ENCODE peak calls at places on chromosomes 12 and 14, in six cellular contexts. One of them, this sample, is unnamed.

GRCh38 chr14:66117600-66117999 is 368.6 kb upstream of the CCDC196 start:
- DNase-seq in psoas muscle: no peak
- DNase-seq in IMR-90: peak; percentile 33
- DNase-seq in neural progenitor cell: no peak
- DNase-seq in NB4: no peak
- DNase-seq in astrocyte: peak; percentile 75
- DNase-seq in this sample: peak; percentile 13

GRCh38 chr12:130335517-130336392 is 1.9 kb upstream of the PIWIL1 start:
- DNase-seq in psoas muscle: no peak
- DNase-seq in neural progenitor cell: peak; percentile 79
- DNase-seq in NB4: peak; percentile 71
- DNase-seq in IMR-90: peak; percentile 34
- DNase-seq in astrocyte: peak; percentile 8
- DNase-seq in this sample: peak; percentile 3

GRCh38 chr12:123223241-123223668 is 9.7 kb downstream of the MPHOSPH9 start:
- DNase-seq in IMR-90: no peak
- DNase-seq in neural progenitor cell: no peak
- DNase-seq in astrocyte: no peak
- DNase-seq in psoas muscle: no peak
- DNase-seq in NB4: no peak
- DNase-seq in this sample: no peak

GRCh38 chr14:63273717-63274673 is 44.7 kb downstream of the GPHB5 start:
- DNase-seq in NB4: no peak
- DNase-seq in IMR-90: no peak
- DNase-seq in psoas muscle: peak; percentile 58
- DNase-seq in astrocyte: no peak
- DNase-seq in neural progenitor cell: no peak
- DNase-seq in this sample: no peak

GRCh38 chr12:124655317-124656213 is 88.2 kb upstream of the NCOR2 start:
- DNase-seq in neural progenitor cell: peak; percentile 44
- DNase-seq in IMR-90: peak; percentile 93
- DNase-seq in psoas muscle: peak; percentile 87
- DNase-seq in NB4: peak; percentile 94
- DNase-seq in astrocyte: peak; percentile 95
- DNase-seq in this sample: no peak

GRCh38 chr12:4178424-4179184 is 95.0 kb upstream of the CCND2 start:
- DNase-seq in NB4: no peak
- DNase-seq in astrocyte: no peak
- DNase-seq in psoas muscle: no peak
- DNase-seq in IMR-90: no peak
- DNase-seq in neural progenitor cell: no peak
- DNase-seq in this sample: no peak

GRCh38 chr14:105526781-105527380 is 498 bp downstream of the TMEM121 start:
- DNase-seq in psoas muscle: peak; percentile 54
- DNase-seq in neural progenitor cell: peak; percentile 22
- DNase-seq in astrocyte: no peak
- DNase-seq in NB4: no peak
- DNase-seq in IMR-90: no peak
- DNase-seq in this sample: no peak

GRCh38 chr12:45231515-45232145 is 15.7 kb downstream of the ANO6 start:
- DNase-seq in NB4: no peak
- DNase-seq in neural progenitor cell: no peak
- DNase-seq in psoas muscle: no peak
- DNase-seq in astrocyte: peak; percentile 88
- DNase-seq in IMR-90: peak; percentile 85
- DNase-seq in this sample: peak; percentile 72

GRCh38 chr12:2858944-2859352 is 2.1 kb upstream of the TEX52 start:
- DNase-seq in astrocyte: no peak
- DNase-seq in psoas muscle: no peak
- DNase-seq in neural progenitor cell: no peak
- DNase-seq in IMR-90: no peak
- DNase-seq in NB4: no peak
- DNase-seq in this sample: no peak

GRCh38 chr12:100216337-100216736 is 15.7 kb downstream of the ACTR6 start:
- DNase-seq in psoas muscle: no peak
- DNase-seq in NB4: no peak
- DNase-seq in IMR-90: no peak
- DNase-seq in neural progenitor cell: no peak
- DNase-seq in astrocyte: no peak
- DNase-seq in this sample: no peak

GRCh38 chr12:44154128-44154527 is 318.2 kb downstream of the TMEM117 start:
- DNase-seq in psoas muscle: no peak
- DNase-seq in astrocyte: no peak
- DNase-seq in neural progenitor cell: no peak
- DNase-seq in NB4: no peak
- DNase-seq in IMR-90: peak; percentile 62
- DNase-seq in this sample: peak; percentile 14
- H3K4me3 ChIP-seq in psoas muscle: peak overlapping the region; percentile 41
- H3K4me3 ChIP-seq in astrocyte: no peak overlapping the region
- H3K4me3 ChIP-seq in neural progenitor cell: no peak overlapping the region
- H3K4me3 ChIP-seq in NB4: no peak overlapping the region
- H3K4me3 ChIP-seq in IMR-90: peak overlapping the region; percentile 33
- H3K4me3 ChIP-seq in this sample: peak overlapping the region; percentile 13

GRCh38 chr12:29024117-29024516 is 125.0 kb upstream of the FAR2 start:
- DNase-seq in NB4: no peak
- DNase-seq in psoas muscle: no peak
- DNase-seq in neural progenitor cell: no peak
- DNase-seq in astrocyte: no peak
- DNase-seq in IMR-90: no peak
- DNase-seq in this sample: no peak
- TF ChIP-seq CTCF in NB4: peak; percentile 37
- TF ChIP-seq CTCF in psoas muscle: no peak
- TF ChIP-seq CTCF in neural progenitor cell: peak; percentile 35
- TF ChIP-seq CTCF in astrocyte: peak; percentile 13
- TF ChIP-seq CTCF in IMR-90: peak; percentile 10
- TF ChIP-seq CTCF in this sample: no peak

GRCh38 chr14:45133683-45134050 is 614 bp downstream of the FKBP3 start:
- DNase-seq in neural progenitor cell: no peak
- DNase-seq in psoas muscle: no peak
- DNase-seq in IMR-90: no peak
- DNase-seq in astrocyte: no peak
- DNase-seq in NB4: no peak
- DNase-seq in this sample: no peak

GRCh38 chr14:45140661-45141187 is 5.0 kb downstream of the FANCM start:
- DNase-seq in neural progenitor cell: no peak
- DNase-seq in astrocyte: no peak
- DNase-seq in IMR-90: no peak
- DNase-seq in NB4: no peak
- DNase-seq in psoas muscle: no peak
- DNase-seq in this sample: no peak

GRCh38 chr14:45135659-45136314 is at the start of gene FANCM:
- DNase-seq in NB4: peak; percentile 98
- DNase-seq in astrocyte: peak; percentile 96
- DNase-seq in neural progenitor cell: peak; percentile 97
- DNase-seq in psoas muscle: peak; percentile 91
- DNase-seq in IMR-90: peak; percentile 98
- DNase-seq in this sample: peak; percentile 94

GRCh38 chr14:45134051-45134958 is at the start of gene FKBP3:
- DNase-seq in astrocyte: peak; percentile 97
- DNase-seq in neural progenitor cell: peak; percentile 100
- DNase-seq in IMR-90: peak; percentile 99
- DNase-seq in NB4: peak; percentile 98
- DNase-seq in psoas muscle: peak; percentile 97
- DNase-seq in this sample: peak; percentile 96

DNA sequence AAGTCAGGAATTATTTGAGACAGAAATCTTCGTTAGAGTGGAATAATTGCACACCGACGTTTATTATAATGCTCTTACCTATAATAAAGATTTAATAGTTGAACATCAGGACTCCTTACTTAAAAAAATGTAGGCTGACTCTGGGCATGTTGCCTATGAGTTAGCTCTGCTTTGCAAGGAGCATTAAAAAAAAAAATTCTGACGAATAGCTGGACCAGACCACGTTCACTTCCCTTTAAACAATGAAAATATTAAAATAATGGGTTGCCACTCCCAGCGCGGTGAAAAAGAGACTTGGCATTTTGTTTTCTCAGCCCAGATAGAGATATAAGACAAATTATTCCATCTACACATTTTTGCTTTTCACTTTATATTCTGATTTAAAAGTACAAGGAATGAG is 549 bp upstream of the FANCM start:
- DNase-seq in astrocyte: peak; percentile 44
- DNase-seq in IMR-90: peak; percentile 43
- DNase-seq in neural progenitor cell: peak; percentile 10
- DNase-seq in NB4: peak; percentile 18
- DNase-seq in psoas muscle: no peak
- DNase-seq in this sample: no peak
- H3K4me3 ChIP-seq in astrocyte: peak overlapping the region; percentile 99
- H3K4me3 ChIP-seq in IMR-90: peak overlapping the region; percentile 82
- H3K4me3 ChIP-seq in neural progenitor cell: peak overlapping the region; percentile 94
- H3K4me3 ChIP-seq in NB4: peak overlapping the region; percentile 96
- H3K4me3 ChIP-seq in psoas muscle: peak overlapping the region; percentile 86
- H3K4me3 ChIP-seq in this sample: peak overlapping the region; percentile 94

GRCh38 chr12:84912191-84913142 is at the start of gene SLC6A15:
- DNase-seq in NB4: no peak
- DNase-seq in neural progenitor cell: peak; percentile 90
- DNase-seq in psoas muscle: peak; percentile 53
- DNase-seq in IMR-90: peak; percentile 46
- DNase-seq in astrocyte: peak; percentile 55
- DNase-seq in this sample: no peak
- TF ChIP-seq CTCF in NB4: no peak
- TF ChIP-seq CTCF in neural progenitor cell: peak; percentile 57
- TF ChIP-seq CTCF in psoas muscle: no peak
- TF ChIP-seq CTCF in IMR-90: peak; percentile 31
- TF ChIP-seq CTCF in astrocyte: peak; percentile 7
- TF ChIP-seq CTCF in this sample: peak; percentile 33

GRCh38 chr14:93329965-93330608 is 2.7 kb downstream of the BTBD7 start:
- DNase-seq in psoas muscle: no peak
- DNase-seq in neural progenitor cell: no peak
- DNase-seq in astrocyte: no peak
- DNase-seq in NB4: no peak
- DNase-seq in IMR-90: no peak
- DNase-seq in this sample: no peak
- H3K4me3 ChIP-seq in psoas muscle: peak overlapping the region; percentile 95
- H3K4me3 ChIP-seq in neural progenitor cell: peak overlapping the region; percentile 89
- H3K4me3 ChIP-seq in astrocyte: no peak overlapping the region
- H3K4me3 ChIP-seq in NB4: peak overlapping the region; percentile 97
- H3K4me3 ChIP-seq in IMR-90: no peak overlapping the region
- H3K4me3 ChIP-seq in this sample: no peak overlapping the region

DNA sequence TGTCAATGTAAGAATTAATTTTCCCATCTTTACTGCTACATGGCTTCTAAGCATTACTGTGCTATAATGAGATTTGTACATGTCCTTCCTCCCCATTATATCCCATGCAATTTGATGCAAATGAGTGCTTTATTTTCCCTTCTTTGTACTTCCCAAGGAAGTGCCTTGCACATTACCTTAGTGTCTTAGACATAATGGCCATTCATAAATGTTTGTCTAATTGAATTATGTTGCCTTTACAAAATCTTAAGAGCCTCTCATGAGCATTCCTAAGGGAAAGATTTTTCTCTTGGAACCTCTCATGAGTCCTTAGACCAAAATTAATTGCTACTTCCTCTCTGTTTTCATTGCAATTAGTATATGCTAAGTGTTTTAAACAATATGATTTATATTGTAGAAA is 741.7 kb downstream of the RERGL start:
- DNase-seq in neural progenitor cell: no peak
- DNase-seq in IMR-90: no peak
- DNase-seq in NB4: no peak
- DNase-seq in astrocyte: no peak
- DNase-seq in psoas muscle: no peak
- DNase-seq in this sample: no peak
- TF ChIP-seq CTCF in neural progenitor cell: no peak
- TF ChIP-seq CTCF in IMR-90: no peak
- TF ChIP-seq CTCF in NB4: no peak
- TF ChIP-seq CTCF in astrocyte: no peak
- TF ChIP-seq CTCF in psoas muscle: no peak
- TF ChIP-seq CTCF in this sample: no peak

DNA sequence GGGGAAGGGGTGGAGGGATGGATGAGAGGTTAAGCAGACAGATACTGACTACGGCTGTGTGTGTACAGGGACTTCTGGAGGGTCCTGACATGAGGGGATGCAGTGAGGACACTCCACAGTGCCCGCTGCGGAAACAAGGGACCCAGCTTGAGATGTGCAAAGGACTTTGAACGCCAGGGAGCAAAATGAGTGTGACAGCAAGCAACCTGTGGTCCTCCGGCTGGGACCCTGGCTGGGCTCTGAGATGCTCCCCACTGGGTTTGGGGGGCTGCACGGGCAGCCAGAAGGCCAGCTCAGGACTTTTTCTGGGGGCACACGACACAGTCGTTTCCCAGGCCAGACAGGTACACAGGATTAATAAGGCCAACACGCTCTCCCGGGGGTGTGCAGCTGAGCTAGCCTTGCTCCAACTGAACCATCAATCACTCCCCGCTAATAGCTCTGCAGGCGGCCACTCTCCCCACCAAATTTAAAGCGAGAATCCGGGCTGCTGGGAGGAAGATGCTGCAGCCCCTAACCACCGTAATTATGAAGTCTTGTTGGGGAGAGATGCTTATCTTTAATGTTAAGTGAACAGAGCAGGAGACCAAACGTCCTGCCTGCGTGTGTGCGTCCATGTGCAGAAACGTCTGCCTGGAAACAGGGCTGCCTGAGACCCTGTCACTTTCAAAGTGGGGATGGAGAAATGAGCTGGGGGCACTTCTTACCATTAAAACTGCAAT is 51.6 kb upstream of the DLK1 start:
- DNase-seq in NB4: no peak
- DNase-seq in psoas muscle: no peak
- DNase-seq in neural progenitor cell: no peak
- DNase-seq in IMR-90: no peak
- DNase-seq in astrocyte: no peak
- DNase-seq in this sample: no peak
- H3K4me3 ChIP-seq in NB4: no peak overlapping the region
- H3K4me3 ChIP-seq in psoas muscle: no peak overlapping the region
- H3K4me3 ChIP-seq in neural progenitor cell: no peak overlapping the region
- H3K4me3 ChIP-seq in IMR-90: no peak overlapping the region
- H3K4me3 ChIP-seq in astrocyte: no peak overlapping the region
- H3K4me3 ChIP-seq in this sample: no peak overlapping the region

DNA sequence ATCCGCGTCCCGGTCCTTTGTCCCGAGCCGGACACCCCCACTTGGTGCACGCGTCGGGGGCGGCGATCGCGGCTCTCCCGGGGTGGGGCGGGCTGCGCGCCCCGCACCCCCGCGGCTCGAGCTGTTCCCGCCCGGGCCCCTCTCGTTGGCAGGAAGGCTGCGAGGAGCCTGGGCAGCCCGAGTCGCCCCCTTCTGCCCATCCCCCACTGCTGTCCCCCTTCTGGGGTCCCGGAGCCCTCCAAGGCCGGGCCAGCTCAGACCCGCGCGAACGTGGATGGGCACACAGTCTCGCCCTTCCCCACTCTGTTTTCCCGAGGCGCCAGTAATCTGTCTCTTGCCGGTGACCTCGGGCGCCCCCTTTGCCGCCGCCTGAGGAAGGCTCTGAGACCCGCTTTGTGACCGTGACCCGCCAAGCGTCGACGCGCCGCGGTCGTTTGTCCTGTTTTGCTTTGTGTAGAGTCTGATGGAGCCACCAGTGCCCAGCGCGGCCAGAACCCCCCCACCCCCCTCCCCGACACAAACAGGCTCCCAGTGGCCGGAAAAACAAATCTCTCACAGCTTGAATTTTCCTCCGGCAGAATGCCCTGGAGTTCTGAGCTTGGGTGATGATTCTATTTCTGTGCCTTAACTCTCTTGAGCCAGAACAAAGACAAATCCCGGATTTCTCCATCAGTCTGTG is 610 bp downstream of the C14orf132 start:
- DNase-seq in neural progenitor cell: peak; percentile 69
- DNase-seq in NB4: no peak
- DNase-seq in astrocyte: peak; percentile 14
- DNase-seq in IMR-90: peak; percentile 16
- DNase-seq in psoas muscle: no peak
- DNase-seq in this sample: no peak
- TF ChIP-seq CTCF in neural progenitor cell: peak; percentile 52
- TF ChIP-seq CTCF in NB4: no peak
- TF ChIP-seq CTCF in astrocyte: no peak
- TF ChIP-seq CTCF in IMR-90: peak; percentile 8
- TF ChIP-seq CTCF in psoas muscle: no peak
- TF ChIP-seq CTCF in this sample: no peak

This sample was measured in AG09309.